ENCODE peak calls at places on chromosome 12, in eight cellular contexts. N is fibroblast of the conjunctiva; T is stimulated activated naive CD8-positive, alpha-beta T cell treated with anti-CD3 and anti-CD28 coated beads, Interleukin-15, Interleukin-2, amounts not matched to agents 100 U/mL and 50 U/mL, for 24 hours; D is progenitor cell of endocrine pancreas; V is astrocyte of the cerebellum; W is AG04450; F is left colon; Y is D341Med. A is an unnamed sample.

GRCh38 chr12:108289342-108290131 is 49.6 kb downstream of the CMKLR1 start:
- DNase-seq in F (peak; percentile 43), V (no peak), D (no peak), W (no peak), T (no peak), Y (no peak), N (no peak), A (no peak)

GRCh38 chr12:14723763-14724162 is 27.4 kb upstream of the GUCY2C start:
- DNase-seq in V (peak; percentile 2), F (peak; percentile 34), Y (peak; percentile 65), N (peak; percentile 33), T (peak; percentile 52), W (peak; percentile 11), D (no peak), A (no peak)

GRCh38 chr12:100058482-100059029 is 73.8 kb upstream of the ANKS1B start:
- DNase-seq in Y (no peak), W (peak; percentile 74), D (no peak), V (peak; percentile 68), N (peak; percentile 78), F (no peak), T (no peak), A (no peak)

GRCh38 chr12:78951746-78952532 is 87.4 kb downstream of the SYT1 start:
- DNase-seq in T (no peak), V (no peak), D (no peak), Y (peak; percentile 63), W (no peak), F (no peak), N (no peak), A (no peak)

GRCh38 chr12:113246478-113247122 is 25.3 kb downstream of the TPCN1 start:
- DNase-seq in T (no peak), D (no peak), W (no peak), F (peak; percentile 64), Y (peak; percentile 19), N (no peak), V (no peak), A (no peak)

GRCh38 chr12:130335517-130336392 is 1.9 kb upstream of the PIWIL1 start:
- DNase-seq in N (peak; percentile 37), Y (no peak), D (peak; percentile 44), V (peak; percentile 27), F (no peak), W (no peak), T (peak; percentile 19), A (no peak)

GRCh38 chr12:57840701-57841100 is 5.8 kb downstream of the CTDSP2 start:
- DNase-seq in Y (no peak), F (no peak), T (no peak), W (no peak), V (no peak), D (no peak), N (no peak), A (no peak)

GRCh38 chr12:75452675-75453330 is 27.8 kb upstream of the GLIPR1 start:
- DNase-seq in T (no peak), D (no peak), V (peak; percentile 5), W (no peak), N (no peak), Y (no peak), F (no peak), A (no peak)

GRCh38 chr12:53770281-53770680 is 18.5 kb upstream of the CISTR start:
- DNase-seq in V (peak; percentile 89), W (peak; percentile 84), F (no peak), Y (no peak), D (no peak), T (no peak), N (peak; percentile 54), A (no peak)

GRCh38 chr12:20370841-20371240 is 2.5 kb downstream of the PDE3A start:
- DNase-seq in N (no peak), D (no peak), F (no peak), W (no peak), T (no peak), V (no peak), Y (no peak), A (no peak)

GRCh38 chr12:52526511-52526951 is 6.3 kb upstream of the KRT5 start:
- DNase-seq in T (no peak), V (no peak), N (no peak), W (no peak), D (no peak), F (no peak), Y (no peak), A (no peak)

GRCh38 chr12:124407074-124407473 is 112.2 kb downstream of the RFLNA start:
- DNase-seq in Y (no peak), N (no peak), V (no peak), T (no peak), W (no peak), D (no peak), F (no peak), A (no peak)

GRCh38 chr12:124191024-124191359 is 103.9 kb upstream of the RFLNA start:
- DNase-seq in W (no peak), N (no peak), V (no peak), Y (peak; percentile 43), T (no peak), D (no peak), F (no peak), A (no peak)

GRCh38 chr12:24861751-24862575 is 86.9 kb downstream of the BCAT1 start:
- DNase-seq in T (no peak), D (no peak), V (no peak), F (no peak), Y (no peak), W (no peak), N (no peak), A (no peak)

GRCh38 chr12:123264642-123265041 is 7.0 kb downstream of the CDK2AP1 start:
- DNase-seq in F (no peak), W (no peak), Y (peak; percentile 56), V (no peak), T (no peak), N (no peak), D (no peak), A (peak; percentile 69)

GRCh38 chr12:110330124-110330523 is 49.1 kb downstream of the ATP2A2 start:
- DNase-seq in T (no peak), D (no peak), W (no peak), Y (no peak), N (no peak), V (no peak), F (no peak), A (no peak)

GRCh38 chr12:120249875-120250795 is 15.4 kb downstream of the PXN start:
- DNase-seq in D (no peak), N (no peak), F (peak; percentile 61), T (peak; percentile 43), V (no peak), W (no peak), Y (no peak), A (no peak)

A was measured in 8988T.